ENCODE peak calls at places on chromosomes 5 and 9, in ten cellular contexts. J is activated CD4-positive, alpha-beta T cell treated with anti-CD3 and anti-CD28 coated beads for 24 hours; U is stimulated activated CD8-positive, alpha-beta memory T cell treated with anti-CD3 and anti-CD28 coated beads, Interleukin-4, amount 100 ng/mL, for 4 hours; S is A549; Q is caudate nucleus; A is AG20443; V is CD8-positive, alpha-beta T cell; Z is GM12865; Y is sigmoid colon; I is tibial nerve. T is an unnamed sample.

GRCh38 chr5:72355706-72356299 is 35.6 kb downstream of the PTCD2 start:
- DNase-seq in J (no peak), U (no peak), S (peak), Q (peak), A (peak), V (no peak), Z (no peak), Y (no peak), I (no peak), T (no peak)

GRCh38 chr9:121944741-121945191 is 148.3 kb downstream of the TTLL11 start:
- DNase-seq in J (no peak), U (no peak), S (no peak), Q (no peak), A (peak), V (no peak), Z (no peak), Y (no peak), I (no peak), T (no peak)

GRCh38 chr5:50359187-50359586 is 81.9 kb downstream of the EMB start:
- DNase-seq in J (no peak), U (no peak), S (no peak), Q (no peak), A (no peak), V (no peak), Z (no peak), Y (no peak), I (no peak), T (no peak)

GRCh38 chr9:27189426-27189825 is 80.4 kb downstream of the TEK start:
- DNase-seq in J (no peak), U (no peak), S (no peak), Q (no peak), A (no peak), V (no peak), Z (no peak), Y (no peak), I (no peak), T (no peak)

GRCh38 chr9:107925756-107926297 is 436.3 kb upstream of the KLF4 start:
- DNase-seq in J (no peak), U (no peak), S (no peak), Q (no peak), A (no peak), V (no peak), Z (no peak), Y (no peak), I (no peak), T (no peak)

GRCh38 chr5:54944364-54944763 is 41.0 kb downstream of the ESM1 start:
- DNase-seq in J (peak), U (peak), S (peak), Q (no peak), A (peak), V (peak), Z (peak), Y (no peak), I (no peak), T (no peak)

GRCh38 chr5:65394078-65394477 is 87.6 kb downstream of the ADAMTS6 start:
- DNase-seq in J (no peak), U (no peak), S (no peak), Q (no peak), A (peak), V (no peak), Z (no peak), Y (peak), I (peak), T (peak)

GRCh38 chr5:39494099-39494498 is 69.3 kb upstream of the DAB2 start:
- DNase-seq in J (no peak), U (no peak), S (no peak), Q (no peak), A (peak), V (no peak), Z (no peak), Y (no peak), I (no peak), T (no peak)

GRCh38 chr5:113017891-113018635 is 41.5 kb downstream of the DCP2 start:
- DNase-seq in J (no peak), U (no peak), S (no peak), Q (no peak), A (no peak), V (no peak), Z (no peak), Y (no peak), I (no peak), T (no peak)

GRCh38 chr9:89536618-89537017 is 38.7 kb upstream of the SEMA4D start:
- DNase-seq in J (no peak), U (no peak), S (no peak), Q (no peak), A (no peak), V (no peak), Z (no peak), Y (no peak), I (no peak), T (no peak)

GRCh38 chr5:61525573-61526142 is 193.6 kb downstream of the ZSWIM6 start:
- DNase-seq in J (no peak), U (no peak), S (no peak), Q (no peak), A (no peak), V (no peak), Z (no peak), Y (no peak), I (no peak), T (no peak)

T was measured in heart right ventricle.